ENCODE peak calls at places on chromosomes 7 and 10, in four cellular contexts. One of them, this sample, is unnamed.

GRCh38 chr7:118907911-118908527 is 683.5 kb downstream of the ANKRD7 start:
- DNase-seq in AG09309: no peak
- DNase-seq in A549: no peak
- DNase-seq in lower lobe of right lung: no peak
- DNase-seq in this sample: no peak

GRCh38 chr10:69479737-69480412 is 28.6 kb downstream of the TSPAN15 start:
- DNase-seq in AG09309: peak
- DNase-seq in lower lobe of right lung: peak
- DNase-seq in A549: no peak
- DNase-seq in this sample: no peak

GRCh38 chr10:104246981-104247380 is 7.7 kb upstream of the GSTO1 start:
- DNase-seq in A549: no peak
- DNase-seq in AG09309: peak
- DNase-seq in lower lobe of right lung: no peak
- DNase-seq in this sample: no peak

GRCh38 chr10:28280652-28281051 is 22.2 kb downstream of the MPP7 start:
- DNase-seq in AG09309: no peak
- DNase-seq in A549: no peak
- DNase-seq in lower lobe of right lung: no peak
- DNase-seq in this sample: no peak

GRCh38 chr7:7793249-7793648 is 74.8 kb upstream of the RPA3 start:
- DNase-seq in A549: no peak
- DNase-seq in lower lobe of right lung: no peak
- DNase-seq in AG09309: no peak
- DNase-seq in this sample: no peak

GRCh38 chr7:155785536-155785935 is 26.7 kb downstream of the SHH start:
- DNase-seq in lower lobe of right lung: no peak
- DNase-seq in AG09309: no peak
- DNase-seq in A549: no peak
- DNase-seq in this sample: peak

GRCh38 chr7:96547371-96547811 is 162.3 kb downstream of the SEM1 start:
- DNase-seq in lower lobe of right lung: no peak
- DNase-seq in A549: no peak
- DNase-seq in AG09309: no peak
- DNase-seq in this sample: no peak

GRCh38 chr7:100167912-100168323 is 499 bp downstream of the GAL3ST4 start:
- DNase-seq in A549: no peak
- DNase-seq in lower lobe of right lung: no peak
- DNase-seq in AG09309: no peak
- DNase-seq in this sample: no peak

GRCh38 chr7:69067397-69067796 is 530.9 kb upstream of the AUTS2 start:
- DNase-seq in A549: no peak
- DNase-seq in AG09309: no peak
- DNase-seq in lower lobe of right lung: peak
- DNase-seq in this sample: no peak

GRCh38 chr10:186911-187310 is 51.7 kb downstream of the ZMYND11 start:
- DNase-seq in AG09309: no peak
- DNase-seq in lower lobe of right lung: no peak
- DNase-seq in A549: no peak
- DNase-seq in this sample: no peak

GRCh38 chr7:8590791-8591190 is 157.4 kb downstream of the NXPH1 start:
- DNase-seq in AG09309: no peak
- DNase-seq in A549: no peak
- DNase-seq in lower lobe of right lung: no peak
- DNase-seq in this sample: no peak

GRCh38 chr10:75565286-75566251 is 134.1 kb downstream of the LRMDA start:
- DNase-seq in lower lobe of right lung: no peak
- DNase-seq in A549: no peak
- DNase-seq in AG09309: no peak
- DNase-seq in this sample: no peak

GRCh38 chr10:119713744-119714483 is 11.9 kb upstream of the INPP5F start:
- DNase-seq in lower lobe of right lung: no peak
- DNase-seq in A549: no peak
- DNase-seq in AG09309: no peak
- DNase-seq in this sample: no peak

GRCh38 chr7:112970771-112971170 is 115.9 kb downstream of the GPR85 start:
- DNase-seq in A549: no peak
- DNase-seq in lower lobe of right lung: no peak
- DNase-seq in AG09309: no peak
- DNase-seq in this sample: no peak

GRCh38 chr7:157792241-157792950 is 455.6 kb downstream of the DNAJB6 start:
- DNase-seq in A549: no peak
- DNase-seq in AG09309: no peak
- DNase-seq in lower lobe of right lung: no peak
- DNase-seq in this sample: no peak

GRCh38 chr10:30028452-30029045 is 30.8 kb downstream of the JCAD start:
- DNase-seq in lower lobe of right lung: no peak
- DNase-seq in A549: no peak
- DNase-seq in AG09309: no peak
- DNase-seq in this sample: no peak

GRCh38 chr7:96320437-96320836 is 1.5 kb downstream of the SLC25A13 start:
- DNase-seq in lower lobe of right lung: no peak
- DNase-seq in A549: no peak
- DNase-seq in AG09309: no peak
- DNase-seq in this sample: no peak

GRCh38 chr7:73742753-73743641 is 4.4 kb upstream of the ABHD11 start:
- DNase-seq in A549: no peak
- DNase-seq in lower lobe of right lung: peak
- DNase-seq in AG09309: no peak
- DNase-seq in this sample: peak

GRCh38 chr10:72322280-72323058 is 32.2 kb downstream of the DNAJB12 start:
- DNase-seq in A549: no peak
- DNase-seq in AG09309: no peak
- DNase-seq in lower lobe of right lung: no peak
- DNase-seq in this sample: no peak

GRCh38 chr10:35335718-35336083 is 608 bp upstream of the CCNY start:
- DNase-seq in lower lobe of right lung: peak
- DNase-seq in AG09309: no peak
- DNase-seq in A549: no peak
- DNase-seq in this sample: no peak

GRCh38 chr10:124477614-124478363 is 16.2 kb downstream of the LHPP start:
- DNase-seq in AG09309: no peak
- DNase-seq in A549: no peak
- DNase-seq in lower lobe of right lung: no peak
- DNase-seq in this sample: no peak

GRCh38 chr7:151626422-151627115 is 106.9 kb upstream of the RHEB start:
- DNase-seq in A549: peak
- DNase-seq in AG09309: no peak
- DNase-seq in lower lobe of right lung: no peak
- DNase-seq in this sample: no peak

GRCh38 chr7:151628846-151629604 is 109.3 kb upstream of the RHEB start:
- DNase-seq in lower lobe of right lung: no peak
- DNase-seq in A549: no peak
- DNase-seq in AG09309: no peak
- DNase-seq in this sample: no peak

GRCh38 chr7:151624246-151624928 is 104.7 kb upstream of the RHEB start:
- DNase-seq in lower lobe of right lung: no peak
- DNase-seq in A549: no peak
- DNase-seq in AG09309: no peak
- DNase-seq in this sample: no peak

GRCh38 chr7:151621961-151622360 is 102.3 kb upstream of the RHEB start:
- DNase-seq in AG09309: no peak
- DNase-seq in lower lobe of right lung: no peak
- DNase-seq in A549: no peak
- DNase-seq in this sample: no peak

DNA sequence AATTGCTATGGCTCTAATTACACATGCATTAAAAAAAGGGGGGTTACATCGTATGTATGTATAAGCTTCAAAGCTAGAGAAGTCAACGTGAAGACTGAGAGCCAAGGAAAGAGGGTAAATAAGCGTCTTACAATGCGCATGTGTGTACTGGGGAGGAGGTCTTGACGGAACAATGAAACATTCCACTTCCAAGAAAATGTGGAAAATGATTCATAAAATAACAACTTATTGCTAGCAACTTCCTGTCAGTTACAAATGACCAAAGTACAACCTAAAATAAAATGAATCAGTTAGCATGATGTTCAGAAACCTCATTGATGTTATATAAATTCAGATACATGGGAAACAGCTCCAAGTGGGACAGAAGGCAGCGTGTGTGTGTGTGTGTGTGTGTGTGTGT is 104.1 kb upstream of the RHEB start:
- DNase-seq in lower lobe of right lung: no peak
- DNase-seq in A549: no peak
- DNase-seq in AG09309: no peak
- DNase-seq in this sample: no peak
- H3K4me3 ChIP-seq in lower lobe of right lung: no peak
- H3K4me3 ChIP-seq in A549: no peak
- H3K4me3 ChIP-seq in AG09309: no peak
- H3K4me3 ChIP-seq in this sample: no peak

DNA sequence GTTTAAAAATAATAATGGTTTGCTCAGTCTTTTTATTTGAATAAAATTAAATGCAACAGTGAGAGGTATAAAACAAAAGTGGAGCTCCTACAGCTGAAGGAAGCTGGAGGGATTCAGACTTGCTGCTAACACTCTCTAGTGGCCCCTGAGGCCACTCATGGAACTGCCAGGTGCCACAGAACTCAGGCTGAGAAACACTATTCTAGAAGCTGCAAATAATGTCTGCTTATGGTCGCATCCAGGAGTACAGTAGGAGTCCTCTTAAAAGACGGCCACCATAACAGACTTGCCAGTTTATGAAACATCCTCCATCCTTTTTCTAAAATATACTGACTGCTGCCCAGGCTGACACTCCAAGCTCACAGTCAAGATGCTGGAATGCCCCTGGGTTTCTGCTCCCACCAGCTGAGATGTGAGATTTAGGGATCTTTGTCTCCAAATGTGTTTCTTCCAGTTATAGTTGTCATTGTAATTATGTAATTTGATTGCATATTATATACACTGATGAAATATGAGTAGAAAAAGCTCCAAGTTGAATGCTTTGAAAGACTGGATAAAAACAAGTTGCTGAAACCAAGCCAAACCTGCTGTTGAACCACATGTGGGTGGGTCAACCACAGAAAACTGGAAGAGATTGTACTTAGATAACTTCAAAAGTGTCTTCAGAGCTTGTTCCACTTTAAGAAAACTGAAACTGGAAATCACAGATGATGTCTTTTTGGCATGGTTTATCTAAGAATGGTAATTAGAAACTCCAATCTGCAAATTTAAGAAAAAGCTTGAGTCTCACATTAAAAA is 213.7 kb upstream of the AOAH start:
- DNase-seq in lower lobe of right lung: no peak
- DNase-seq in A549: no peak
- DNase-seq in AG09309: no peak
- DNase-seq in this sample: no peak
- TF ChIP-seq CTCF in lower lobe of right lung: no peak
- TF ChIP-seq CTCF in A549: no peak
- TF ChIP-seq CTCF in AG09309: no peak
- TF ChIP-seq CTCF in this sample: peak

GRCh38 chr7:1354661-1355567 is 104.4 kb downstream of the MICALL2 start:
- DNase-seq in AG09309: no peak
- DNase-seq in lower lobe of right lung: peak
- DNase-seq in A549: no peak
- DNase-seq in this sample: no peak
- H3K4me3 ChIP-seq in AG09309: no peak
- H3K4me3 ChIP-seq in lower lobe of right lung: no peak
- H3K4me3 ChIP-seq in A549: no peak
- H3K4me3 ChIP-seq in this sample: peak

DNA sequence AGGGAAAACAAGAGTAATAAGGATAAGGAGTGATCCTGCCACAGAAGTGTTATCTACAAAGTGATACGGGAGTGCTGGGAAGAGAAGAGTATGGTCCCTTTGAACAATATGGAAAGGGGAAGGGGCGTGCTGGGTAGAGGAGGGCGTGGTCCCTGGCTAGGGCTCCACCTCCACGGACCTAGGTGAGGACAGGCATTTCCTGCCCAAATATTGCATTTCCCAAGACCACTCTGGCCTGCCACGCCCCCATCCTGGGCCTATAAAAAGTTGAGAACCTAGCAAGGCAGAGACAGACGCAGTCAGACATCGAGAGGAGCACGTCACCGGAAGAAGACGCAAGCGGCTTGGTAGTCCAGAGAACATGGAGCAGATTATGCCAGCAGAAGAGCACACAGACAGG is 22.8 kb downstream of the VSTM4 start:
- DNase-seq in A549: no peak
- DNase-seq in lower lobe of right lung: no peak
- DNase-seq in AG09309: no peak
- DNase-seq in this sample: no peak
- TF ChIP-seq CTCF in A549: no peak
- TF ChIP-seq CTCF in lower lobe of right lung: no peak
- TF ChIP-seq CTCF in AG09309: no peak
- TF ChIP-seq CTCF in this sample: no peak

GRCh38 chr10:6795571-6795970 is 215.5 kb upstream of the PRKCQ start:
- DNase-seq in lower lobe of right lung: no peak
- DNase-seq in A549: no peak
- DNase-seq in AG09309: no peak
- DNase-seq in this sample: no peak
- H3K4me3 ChIP-seq in lower lobe of right lung: no peak
- H3K4me3 ChIP-seq in A549: no peak
- H3K4me3 ChIP-seq in AG09309: no peak
- H3K4me3 ChIP-seq in this sample: no peak

DNA sequence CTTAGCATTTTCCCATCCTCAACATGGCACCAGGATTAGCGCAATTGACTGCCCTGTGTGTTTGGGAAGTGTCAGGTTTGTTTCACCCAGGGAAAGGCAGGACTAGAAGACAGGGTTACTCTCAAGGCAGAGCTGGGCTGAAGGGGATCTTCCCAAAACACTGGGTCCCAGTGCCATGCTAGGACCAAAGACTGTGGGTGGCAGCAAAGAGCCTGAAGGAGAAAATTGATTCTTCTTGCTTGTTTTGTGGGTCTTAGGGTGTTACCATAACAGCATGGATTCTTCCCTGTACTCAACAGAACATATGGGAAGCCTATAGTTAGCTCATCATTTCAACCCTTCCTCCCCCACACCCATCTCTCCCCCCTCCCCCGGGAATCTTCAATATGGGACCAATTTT is 42.4 kb downstream of the TEX36 start:
- DNase-seq in AG09309: no peak
- DNase-seq in lower lobe of right lung: no peak
- DNase-seq in A549: no peak
- DNase-seq in this sample: no peak
- TF ChIP-seq CTCF in AG09309: no peak
- TF ChIP-seq CTCF in lower lobe of right lung: no peak
- TF ChIP-seq CTCF in A549: no peak
- TF ChIP-seq CTCF in this sample: no peak